ENCODE peak calls at places on chromosomes 12 and 14, in four cellular contexts. R is fibroblast of mammary gland, A is astrocyte of the spinal cord, Y is lung. S is an unnamed sample.

GRCh38 chr12:14766649-14767215 is 36.5 kb downstream of the WBP11 start:
- DNase-seq in R (no peak), A (no peak), Y (no peak), S (no peak)

GRCh38 chr12:93541578-93542217 is 30.8 kb upstream of the SOCS2 start:
- DNase-seq in A (no peak), Y (peak), R (no peak), S (no peak)

GRCh38 chr14:60220917-60221316 is 28.1 kb upstream of the PPM1A start:
- DNase-seq in Y (no peak), R (no peak), A (no peak), S (no peak)

GRCh38 chr14:90839024-90839888 is 23.0 kb upstream of the TTC7B start:
- DNase-seq in A (peak), R (peak), Y (no peak), S (no peak)

GRCh38 chr14:72513994-72514659 is 379.8 kb downstream of the DPF3 start:
- DNase-seq in Y (no peak), R (peak), A (peak), S (peak)

GRCh38 chr12:112270673-112271072 is 111.6 kb downstream of the HECTD4 start:
- DNase-seq in A (no peak), Y (no peak), R (no peak), S (no peak)

GRCh38 chr14:65332141-65332871 is 80.2 kb upstream of the FUT8 start:
- DNase-seq in A (no peak), R (peak), Y (no peak), S (no peak)

GRCh38 chr12:75271576-75271975 is 58.5 kb downstream of the CAPS2 start:
- DNase-seq in Y (no peak), A (no peak), R (no peak), S (no peak)

GRCh38 chr12:116213885-116214527 is 63.5 kb downstream of the MED13L start:
- DNase-seq in Y (no peak), A (no peak), R (no peak), S (no peak)

GRCh38 chr14:27367345-27367744 is 769.5 kb upstream of the NOVA1 start:
- DNase-seq in Y (no peak), R (no peak), A (no peak), S (no peak)

GRCh38 chr12:52231305-52232232 is 1.5 kb upstream of the KRT7 start:
- DNase-seq in A (no peak), R (no peak), Y (peak), S (no peak)

GRCh38 chr12:88163371-88163770 is 21.3 kb downstream of the TMTC3 start:
- DNase-seq in A (no peak), Y (no peak), R (peak), S (no peak)

GRCh38 chr12:74515849-74516248 is 21.8 kb upstream of the ATXN7L3B start:
- DNase-seq in R (no peak), Y (no peak), A (no peak), S (no peak)

GRCh38 chr12:91053951-91054715 is 3.7 kb downstream of the KERA start:
- DNase-seq in R (peak), A (peak), Y (no peak), S (peak)

GRCh38 chr12:130480231-130480630 is 142.5 kb downstream of the PIWIL1 start:
- DNase-seq in Y (no peak), A (no peak), R (no peak), S (no peak)

GRCh38 chr12:49346659-49347306 is at the start of gene DNAJC22:
- DNase-seq in A (no peak), Y (no peak), R (no peak), S (no peak)

GRCh38 chr12:49347307-49348237 is 884 bp downstream of the DNAJC22 start:
- DNase-seq in A (peak), Y (peak), R (peak), S (no peak)

GRCh38 chr12:49345048-49345839 is 1.4 kb upstream of the DNAJC22 start:
- DNase-seq in Y (no peak), R (no peak), A (no peak), S (no peak)

GRCh38 chr12:49344486-49345047 is 2.1 kb upstream of the DNAJC22 start:
- DNase-seq in Y (no peak), R (no peak), A (no peak), S (no peak)

GRCh38 chr12:49345840-49346658 is 639 bp upstream of the DNAJC22 start:
- DNase-seq in A (no peak), R (no peak), Y (no peak), S (no peak)
- H3K4me3 ChIP-seq in A (peak), R (peak), Y (no peak), S (peak)

GRCh38 chr12:9647825-9648700 is 21.4 kb upstream of the CLEC2D start:
- DNase-seq in A (peak), R (peak), Y (peak), S (no peak)
- TF ChIP-seq CTCF in A (no peak), R (no peak), Y (no peak), S (no peak)

DNA sequence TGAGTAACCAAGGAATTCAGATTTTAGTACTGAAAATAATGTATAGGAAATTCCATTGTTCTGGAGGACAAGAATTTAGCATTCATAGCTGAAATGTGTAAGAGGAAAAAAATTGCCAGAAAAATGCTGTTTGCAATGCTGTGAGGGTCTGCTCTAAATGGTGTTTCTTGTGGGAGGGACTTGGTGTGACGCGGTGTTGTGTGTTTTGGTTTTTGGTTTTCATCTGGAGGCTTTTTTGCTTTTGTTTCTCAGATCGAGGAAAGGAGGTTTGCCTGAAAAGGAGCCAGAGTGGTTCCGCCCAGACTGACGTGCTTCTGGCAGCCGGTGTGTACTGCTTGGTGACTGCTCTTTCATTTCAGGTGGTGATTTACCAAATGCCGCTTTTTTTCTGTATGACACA is 211.8 kb upstream of the HMGA2 start:
- DNase-seq in Y (no peak), R (peak), A (peak), S (no peak)
- H3K4me3 ChIP-seq in Y (no peak), R (no peak), A (no peak), S (no peak)

DNA sequence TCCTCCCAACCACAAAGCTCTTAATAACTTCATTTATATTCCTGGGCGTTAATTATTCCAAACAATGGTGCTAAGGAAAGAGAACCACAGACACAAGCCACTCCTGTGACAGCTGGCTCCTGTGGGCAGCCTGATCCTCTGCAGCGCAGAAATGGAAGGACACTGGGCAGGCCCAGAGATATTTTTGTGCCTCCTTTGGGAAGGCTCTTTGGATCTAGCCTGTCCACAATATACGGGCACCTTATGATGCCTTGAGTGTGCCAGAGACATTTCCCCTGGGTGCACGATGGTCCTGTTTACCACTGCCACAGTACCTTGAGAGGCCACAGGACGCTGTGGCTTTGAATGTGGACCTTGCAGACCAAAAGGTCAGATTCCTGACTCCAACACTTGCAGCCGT is 2.1 kb downstream of the ASB2 start:
- DNase-seq in Y (no peak), A (no peak), R (no peak), S (no peak)
- TF ChIP-seq CTCF in Y (no peak), A (no peak), R (no peak), S (no peak)

GRCh38 chr12:50326636-50327284 is 43.4 kb upstream of the LIMA1 start:
- DNase-seq in R (peak), Y (peak), A (peak), S (no peak)
- H3K4me3 ChIP-seq in R (no peak), Y (no peak), A (no peak), S (no peak)

DNA sequence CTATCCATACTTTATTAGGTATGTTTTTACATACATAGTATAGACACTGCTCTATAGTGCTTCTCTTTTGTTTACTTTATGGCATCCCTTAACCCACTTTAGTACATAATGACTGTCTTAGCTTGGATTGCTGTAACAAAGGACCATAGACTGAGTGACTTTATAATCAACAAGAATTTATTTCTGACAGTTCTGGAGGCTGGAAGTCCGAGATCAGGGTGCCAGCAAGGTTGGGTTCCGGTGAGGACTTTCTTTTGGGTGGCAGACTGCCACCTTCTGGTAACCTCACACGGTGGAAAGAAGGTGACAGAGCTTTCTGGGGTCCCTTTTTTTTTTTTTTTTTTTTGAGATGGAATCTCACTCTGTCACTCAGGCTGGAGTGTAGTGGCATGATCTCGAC is 48.6 kb upstream of the PPM1H start:
- DNase-seq in A (no peak), R (no peak), Y (no peak), S (no peak)
- TF ChIP-seq CTCF in A (peak), R (no peak), Y (no peak), S (peak)

DNA sequence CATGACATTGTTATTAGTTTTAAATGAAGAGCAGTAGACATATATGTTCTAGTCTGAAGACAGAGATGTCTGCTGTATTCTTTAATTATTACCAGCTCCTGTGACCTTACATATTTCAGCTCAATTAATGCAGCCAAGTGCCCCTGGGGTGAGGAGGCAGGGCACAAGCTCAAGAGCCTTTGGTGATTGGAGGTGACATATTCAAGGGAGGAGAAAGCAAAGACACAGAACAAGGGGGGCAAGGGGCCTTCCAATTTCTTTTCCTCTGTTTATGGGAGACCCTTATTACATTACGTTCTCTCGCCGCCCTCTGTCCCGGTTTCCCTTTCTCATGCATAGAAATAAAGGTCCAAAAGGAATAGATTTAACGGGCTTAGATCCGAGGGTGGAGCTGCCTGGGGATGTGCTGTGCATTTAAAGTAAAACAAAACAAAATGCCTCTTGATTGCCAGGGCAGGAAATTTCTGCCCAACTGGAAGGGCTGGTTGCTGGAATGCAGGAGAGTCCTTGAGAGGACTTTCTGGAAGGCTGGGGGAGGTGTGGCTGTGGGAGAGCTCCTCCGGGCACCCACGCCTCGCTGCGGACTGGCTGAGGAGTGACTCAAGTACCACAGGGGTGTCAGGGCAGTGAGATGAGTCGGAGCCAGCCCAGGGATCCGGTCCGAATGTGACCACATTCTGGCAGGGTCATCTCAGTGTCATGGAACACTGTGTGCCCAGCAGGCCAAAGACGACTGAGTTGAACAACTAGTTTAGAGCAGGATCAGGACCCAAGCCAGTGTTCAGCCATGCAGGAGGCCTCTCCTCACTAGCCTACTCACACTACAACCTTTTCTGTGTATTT is 32.1 kb upstream of the GSG1 start:
- DNase-seq in R (peak), Y (peak), A (peak), S (no peak)
- H3K4me3 ChIP-seq in R (no peak), Y (no peak), A (no peak), S (no peak)